ENCODE peak calls at places on chromosomes 16 and 17, in eight cellular contexts. A is ascending aorta; U is activated naive CD4-positive, alpha-beta T cell; S is CD8-positive, alpha-beta memory T cell; H is EH; B is stomach; W is NCI-H69; Q is CD8-positive, alpha-beta T cell. G is an unnamed sample.

GRCh38 chr17:65559802-65560627 is 1.4 kb downstream of the AXIN2 start:
- DNase-seq in A (no peak), Q (no peak), S (peak), W (peak), H (no peak), B (peak), U (no peak), G (peak)

GRCh38 chr16:1125471-1125870 is 27.4 kb upstream of the CACNA1H start:
- DNase-seq in W (peak), Q (no peak), S (no peak), A (no peak), B (peak), U (no peak), H (peak), G (no peak)

GRCh38 chr17:81641825-81642489 is 5.0 kb downstream of the TSPAN10 start:
- DNase-seq in A (no peak), H (peak), S (no peak), B (no peak), W (no peak), Q (no peak), U (no peak), G (no peak)

GRCh38 chr16:51952500-51952899 is 594.4 kb downstream of the TOX3 start:
- DNase-seq in U (no peak), H (no peak), B (no peak), W (no peak), S (no peak), Q (no peak), A (no peak), G (no peak)

GRCh38 chr16:27486344-27486743 is 63.4 kb downstream of the GTF3C1 start:
- DNase-seq in B (no peak), U (no peak), Q (no peak), W (no peak), S (no peak), A (no peak), H (no peak), G (no peak)

GRCh38 chr16:2664522-2665096 is 17.7 kb upstream of the KCTD5 start:
- DNase-seq in Q (no peak), H (no peak), W (peak), B (peak), S (no peak), A (no peak), U (no peak), G (no peak)

GRCh38 chr17:67469208-67469980 is 92.3 kb downstream of the PITPNC1 start:
- DNase-seq in Q (peak), H (no peak), A (no peak), S (peak), U (no peak), B (no peak), W (peak), G (no peak)

GRCh38 chr17:3528604-3529511 is 28.8 kb downstream of the TRPV3 start:
- DNase-seq in H (peak), U (no peak), W (no peak), Q (no peak), B (no peak), A (no peak), S (no peak), G (no peak)

GRCh38 chr17:16453493-16453851 is 38.1 kb downstream of the TRPV2 start:
- DNase-seq in Q (no peak), S (no peak), H (peak), B (no peak), W (no peak), A (no peak), U (no peak), G (no peak)

GRCh38 chr17:72659811-72660210 is 432.7 kb downstream of the SLC39A11 start:
- DNase-seq in U (no peak), S (no peak), A (no peak), Q (no peak), W (no peak), B (no peak), H (no peak), G (no peak)

GRCh38 chr16:69906838-69907301 is 44.3 kb upstream of the CLEC18A start:
- DNase-seq in S (no peak), H (peak), U (no peak), B (no peak), Q (no peak), W (no peak), A (no peak), G (no peak)

GRCh38 chr16:77271532-77272426 is 72.6 kb downstream of the SYCE1L start:
- DNase-seq in A (no peak), S (no peak), Q (no peak), W (peak), B (no peak), H (no peak), U (no peak), G (no peak)

GRCh38 chr16:62869837-62870236 is 833.6 kb upstream of the CDH8 start:
- DNase-seq in H (no peak), A (no peak), S (no peak), W (peak), B (no peak), Q (no peak), U (no peak), G (no peak)

GRCh38 chr17:66620528-66620927 is 214.4 kb upstream of the CACNG5 start:
- DNase-seq in A (no peak), B (no peak), Q (no peak), S (no peak), W (no peak), H (peak), U (no peak), G (no peak)

GRCh38 chr16:66205287-66206167 is 161.0 kb upstream of the CDH5 start:
- DNase-seq in Q (no peak), S (no peak), W (peak), H (peak), B (no peak), A (no peak), U (no peak), G (no peak)

GRCh38 chr16:16148755-16149154 is 74.5 kb downstream of the ABCC6 start:
- DNase-seq in W (no peak), U (no peak), S (no peak), H (peak), Q (no peak), A (no peak), B (no peak), G (no peak)

GRCh38 chr16:24178496-24178895 is 77.6 kb upstream of the CACNG3 start:
- DNase-seq in H (no peak), W (no peak), A (no peak), U (no peak), Q (no peak), S (no peak), B (no peak), G (no peak)

GRCh38 chr17:80009391-80010282 is 26.0 kb downstream of the TBC1D16 start:
- DNase-seq in W (no peak), S (no peak), H (no peak), A (no peak), U (no peak), Q (no peak), B (no peak), G (no peak)

GRCh38 chr16:31436221-31437045 is 6.2 kb downstream of the ZNF843 start:
- DNase-seq in H (no peak), Q (no peak), W (no peak), B (no peak), A (no peak), S (no peak), U (no peak), G (no peak)

GRCh38 chr17:2025220-2025621 is at the start of gene RTN4RL1:
- DNase-seq in S (peak), Q (peak), H (peak), B (peak), U (peak), W (peak), A (peak), G (peak)

GRCh38 chr16:15057755-15058417 is 2.0 kb upstream of the NTAN1 start:
- DNase-seq in B (peak), A (no peak), H (no peak), S (no peak), U (no peak), Q (no peak), W (no peak), G (no peak)

GRCh38 chr16:11256657-11257130 is 690 bp upstream of the SOCS1 start:
- DNase-seq in Q (no peak), S (peak), B (peak), A (peak), W (peak), U (no peak), H (peak), G (no peak)

GRCh38 chr16:10480151-10480550 is 94.3 kb downstream of the ATF7IP2 start:
- DNase-seq in H (no peak), B (no peak), A (no peak), U (no peak), S (no peak), Q (no peak), W (no peak), G (no peak)

GRCh38 chr16:51577621-51578303 is 426.7 kb upstream of the SALL1 start:
- DNase-seq in B (no peak), A (no peak), S (no peak), U (no peak), H (no peak), W (peak), Q (no peak), G (no peak)

GRCh38 chr17:15498107-15498506 is 30.7 kb upstream of the CDRT4 start:
- DNase-seq in W (no peak), H (peak), B (no peak), U (no peak), Q (no peak), S (no peak), A (no peak), G (no peak)

GRCh38 chr16:1261131-1261917 is 5.5 kb downstream of the TPSD1 start:
- DNase-seq in B (no peak), U (no peak), A (no peak), W (peak), H (no peak), Q (no peak), S (no peak), G (no peak)

GRCh38 chr17:5418858-5419355 is 555 bp downstream of the NUP88 start:
- DNase-seq in U (peak), Q (peak), S (peak), W (peak), A (peak), H (peak), B (peak), G (peak)

GRCh38 chr17:28180449-28180848 is 138.0 kb downstream of the NLK start:
- DNase-seq in U (no peak), A (no peak), B (no peak), H (peak), W (no peak), S (no peak), Q (no peak), G (no peak)

GRCh38 chr17:59807892-59808509 is 84.7 kb downstream of the TUBD1 start:
- DNase-seq in U (no peak), H (peak), B (no peak), Q (no peak), S (no peak), A (no peak), W (no peak), G (no peak)

GRCh38 chr17:6752068-6752909 is 3.6 kb upstream of the XAF1 start:
- DNase-seq in W (no peak), U (no peak), B (no peak), Q (no peak), H (peak), A (peak), S (no peak), G (no peak)

GRCh38 chr17:79221597-79221996 is 147.0 kb downstream of the ENGASE start:
- DNase-seq in W (peak), A (no peak), B (no peak), Q (no peak), H (no peak), S (no peak), U (no peak), G (no peak)

GRCh38 chr17:64343833-64344637 is 46.6 kb downstream of the PECAM1 start:
- DNase-seq in A (peak), Q (no peak), W (peak), S (no peak), H (peak), B (peak), U (no peak), G (no peak)